ENCODE peak calls at places on chromosomes 4 and X, in five cellular contexts. One of them, this sample, is unnamed. For H3K9me3, the result is how much of the 10 kb centered on the place peaks cover.

GRCh38 chr4:24837296-24837695 is 41.9 kb downstream of the SOD3 start:
- DNase-seq in aorta: no peak
- DNase-seq in ovary: no peak
- DNase-seq in CD8-positive, alpha-beta T cell: no peak
- DNase-seq in mammary epithelial cell: no peak
- DNase-seq in this sample: no peak

GRCh38 chr4:89300490-89300889 is 7.1 kb downstream of the GPRIN3 start:
- DNase-seq in aorta: no peak
- DNase-seq in ovary: no peak
- DNase-seq in CD8-positive, alpha-beta T cell: no peak
- DNase-seq in mammary epithelial cell: no peak
- DNase-seq in this sample: no peak

GRCh38 chrX:151754641-151755215 is 20.2 kb downstream of the CNGA2 start:
- DNase-seq in aorta: no peak
- DNase-seq in ovary: no peak
- DNase-seq in CD8-positive, alpha-beta T cell: no peak
- DNase-seq in mammary epithelial cell: peak
- DNase-seq in this sample: peak

GRCh38 chr4:58587856-58588255 is 1477.7 kb upstream of the IGFBP7 start:
- DNase-seq in aorta: no peak
- DNase-seq in ovary: no peak
- DNase-seq in CD8-positive, alpha-beta T cell: no peak
- DNase-seq in mammary epithelial cell: no peak
- DNase-seq in this sample: no peak

GRCh38 chr4:105149771-105150170 is 3.1 kb downstream of the TET2 start:
- DNase-seq in aorta: no peak
- DNase-seq in ovary: no peak
- DNase-seq in CD8-positive, alpha-beta T cell: no peak
- DNase-seq in mammary epithelial cell: no peak
- DNase-seq in this sample: no peak

GRCh38 chr4:23770011-23770410 is 119.8 kb downstream of the PPARGC1A start:
- DNase-seq in aorta: no peak
- DNase-seq in ovary: no peak
- DNase-seq in CD8-positive, alpha-beta T cell: no peak
- DNase-seq in mammary epithelial cell: no peak
- DNase-seq in this sample: no peak

GRCh38 chrX:39969826-39970569 is 127.8 kb downstream of the BCOR start:
- DNase-seq in aorta: no peak
- DNase-seq in ovary: no peak
- DNase-seq in CD8-positive, alpha-beta T cell: no peak
- DNase-seq in mammary epithelial cell: no peak
- DNase-seq in this sample: no peak

GRCh38 chr4:3192188-3192587 is 56.8 kb upstream of the MSANTD1 start:
- DNase-seq in aorta: no peak
- DNase-seq in ovary: no peak
- DNase-seq in CD8-positive, alpha-beta T cell: no peak
- DNase-seq in mammary epithelial cell: peak
- DNase-seq in this sample: no peak

DNA sequence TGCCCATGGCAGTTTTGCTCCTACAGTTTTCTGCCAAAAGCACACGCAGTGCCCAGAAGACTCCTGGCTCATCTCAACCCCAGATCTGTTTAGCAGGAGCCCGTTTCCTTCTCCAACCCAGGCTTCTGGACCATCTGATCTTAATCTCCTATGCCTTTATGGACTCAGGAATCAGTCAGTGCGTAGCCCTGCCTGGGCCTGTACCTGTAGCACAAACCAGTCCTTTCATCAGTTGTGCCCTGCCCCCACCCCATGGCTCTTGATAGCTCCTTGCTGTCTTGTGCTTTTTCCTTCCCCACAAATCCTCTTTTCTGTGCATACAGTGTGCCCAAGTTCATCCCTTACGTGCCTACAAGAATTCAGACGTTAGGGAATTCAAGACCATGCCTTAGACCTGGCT is 1.5 kb downstream of the ZNF718 start:
- DNase-seq in aorta: no peak
- DNase-seq in ovary: no peak
- DNase-seq in CD8-positive, alpha-beta T cell: no peak
- DNase-seq in mammary epithelial cell: peak
- DNase-seq in this sample: no peak
- H3K9me3 ChIP-seq in aorta: under half
- H3K9me3 ChIP-seq in ovary: under half
- H3K9me3 ChIP-seq in CD8-positive, alpha-beta T cell: under half
- H3K9me3 ChIP-seq in mammary epithelial cell: under half
- H3K9me3 ChIP-seq in this sample: under half

GRCh38 chrX:145506225-145506624 is 258.9 kb downstream of the SPANXN1 start:
- DNase-seq in aorta: no peak
- DNase-seq in ovary: no peak
- DNase-seq in CD8-positive, alpha-beta T cell: no peak
- DNase-seq in mammary epithelial cell: no peak
- DNase-seq in this sample: no peak

GRCh38 chrX:145502670-145503069 is 255.4 kb downstream of the SPANXN1 start:
- DNase-seq in aorta: no peak
- DNase-seq in ovary: no peak
- DNase-seq in CD8-positive, alpha-beta T cell: no peak
- DNase-seq in mammary epithelial cell: no peak
- DNase-seq in this sample: no peak
- H3K9me3 ChIP-seq in aorta: under half
- H3K9me3 ChIP-seq in ovary: under half
- H3K9me3 ChIP-seq in CD8-positive, alpha-beta T cell: under half
- H3K9me3 ChIP-seq in mammary epithelial cell: under half
- H3K9me3 ChIP-seq in this sample: under half

DNA sequence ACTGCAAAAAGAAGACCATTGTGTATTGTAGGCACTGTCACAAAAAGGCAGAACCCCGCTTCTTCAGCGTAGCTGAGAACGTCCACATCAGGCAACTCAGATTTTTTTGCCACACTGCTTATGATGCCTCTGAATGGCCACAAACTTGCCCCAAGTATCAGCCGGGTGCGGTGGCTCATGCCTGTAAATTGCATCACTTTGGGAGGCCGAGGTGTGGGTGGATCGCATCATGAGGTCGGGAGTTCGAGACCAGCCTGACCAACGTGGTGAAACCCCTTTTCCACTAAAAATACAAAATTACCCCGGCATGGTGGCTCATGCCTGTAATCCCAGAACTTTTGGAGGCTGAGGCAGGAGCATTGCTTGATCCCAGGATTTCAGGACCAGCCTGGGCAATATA is 14.9 kb upstream of the IL3RA start:
- DNase-seq in aorta: no peak
- DNase-seq in ovary: no peak
- DNase-seq in CD8-positive, alpha-beta T cell: no peak
- DNase-seq in mammary epithelial cell: no peak
- DNase-seq in this sample: no peak
- H3K9me3 ChIP-seq in aorta: under half
- H3K9me3 ChIP-seq in ovary: under half
- H3K9me3 ChIP-seq in CD8-positive, alpha-beta T cell: under half
- H3K9me3 ChIP-seq in mammary epithelial cell: under half
- H3K9me3 ChIP-seq in this sample: under half

GRCh38 chr4:7779194-7779768 is 160.4 kb downstream of the AFAP1 start:
- DNase-seq in aorta: peak
- DNase-seq in ovary: no peak
- DNase-seq in CD8-positive, alpha-beta T cell: no peak
- DNase-seq in mammary epithelial cell: no peak
- DNase-seq in this sample: no peak

GRCh38 chr4:7777017-7777710 is 162.5 kb downstream of the AFAP1 start:
- DNase-seq in aorta: peak
- DNase-seq in ovary: no peak
- DNase-seq in CD8-positive, alpha-beta T cell: no peak
- DNase-seq in mammary epithelial cell: no peak
- DNase-seq in this sample: no peak

GRCh38 chr4:7777871-7778523 is 161.7 kb downstream of the AFAP1 start:
- DNase-seq in aorta: peak
- DNase-seq in ovary: no peak
- DNase-seq in CD8-positive, alpha-beta T cell: no peak
- DNase-seq in mammary epithelial cell: no peak
- DNase-seq in this sample: no peak

GRCh38 chr4:7780751-7781348 is 158.8 kb downstream of the AFAP1 start:
- DNase-seq in aorta: no peak
- DNase-seq in ovary: no peak
- DNase-seq in CD8-positive, alpha-beta T cell: no peak
- DNase-seq in mammary epithelial cell: no peak
- DNase-seq in this sample: no peak

GRCh38 chr4:7778524-7779193 is 161.0 kb downstream of the AFAP1 start:
- DNase-seq in aorta: peak
- DNase-seq in ovary: no peak
- DNase-seq in CD8-positive, alpha-beta T cell: no peak
- DNase-seq in mammary epithelial cell: no peak
- DNase-seq in this sample: no peak
- H3K9me3 ChIP-seq in aorta: under half
- H3K9me3 ChIP-seq in ovary: under half
- H3K9me3 ChIP-seq in CD8-positive, alpha-beta T cell: under half
- H3K9me3 ChIP-seq in mammary epithelial cell: under half
- H3K9me3 ChIP-seq in this sample: under half

GRCh38 chr4:97239699-97239997 is 903.6 kb downstream of the STPG2 start:
- DNase-seq in aorta: no peak
- DNase-seq in ovary: no peak
- DNase-seq in CD8-positive, alpha-beta T cell: no peak
- DNase-seq in mammary epithelial cell: no peak
- DNase-seq in this sample: no peak

GRCh38 chr4:97238956-97239698 is 904.1 kb downstream of the STPG2 start:
- DNase-seq in aorta: no peak
- DNase-seq in ovary: no peak
- DNase-seq in CD8-positive, alpha-beta T cell: no peak
- DNase-seq in mammary epithelial cell: no peak
- DNase-seq in this sample: no peak

GRCh38 chr4:97235516-97235915 is 907.8 kb downstream of the STPG2 start:
- DNase-seq in aorta: no peak
- DNase-seq in ovary: no peak
- DNase-seq in CD8-positive, alpha-beta T cell: no peak
- DNase-seq in mammary epithelial cell: no peak
- DNase-seq in this sample: no peak
- H3K9me3 ChIP-seq in aorta: under half
- H3K9me3 ChIP-seq in ovary: under half
- H3K9me3 ChIP-seq in CD8-positive, alpha-beta T cell: under half
- H3K9me3 ChIP-seq in mammary epithelial cell: under half
- H3K9me3 ChIP-seq in this sample: under half

GRCh38 chr4:138935-139334 is 14.6 kb downstream of the ZNF718 start:
- DNase-seq in aorta: no peak
- DNase-seq in ovary: no peak
- DNase-seq in CD8-positive, alpha-beta T cell: no peak
- DNase-seq in mammary epithelial cell: no peak
- DNase-seq in this sample: no peak

DNA sequence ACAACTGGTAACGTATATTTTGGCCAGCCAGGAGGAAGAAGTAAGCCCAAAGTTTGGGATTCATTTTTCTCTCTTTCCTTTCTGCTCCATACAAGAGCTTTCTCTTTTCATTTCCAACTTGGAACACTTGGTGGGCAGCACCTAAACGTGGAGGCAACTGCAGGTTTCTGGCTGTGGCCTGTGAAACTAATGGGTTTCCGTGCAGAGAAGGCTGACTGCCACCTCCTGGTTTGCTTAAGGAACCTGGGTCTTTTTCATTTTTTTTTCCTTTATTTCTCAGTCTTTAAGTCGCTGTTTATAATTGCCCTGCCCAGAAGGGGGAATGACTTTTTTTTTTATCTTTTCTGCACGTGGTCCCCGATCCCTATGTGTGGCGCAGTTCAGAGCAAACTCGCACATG is 15.4 kb downstream of the ZNF718 start:
- DNase-seq in aorta: no peak
- DNase-seq in ovary: no peak
- DNase-seq in CD8-positive, alpha-beta T cell: no peak
- DNase-seq in mammary epithelial cell: no peak
- DNase-seq in this sample: no peak
- H3K9me3 ChIP-seq in aorta: under half
- H3K9me3 ChIP-seq in ovary: under half
- H3K9me3 ChIP-seq in CD8-positive, alpha-beta T cell: half or more
- H3K9me3 ChIP-seq in mammary epithelial cell: under half
- H3K9me3 ChIP-seq in this sample: half or more

DNA sequence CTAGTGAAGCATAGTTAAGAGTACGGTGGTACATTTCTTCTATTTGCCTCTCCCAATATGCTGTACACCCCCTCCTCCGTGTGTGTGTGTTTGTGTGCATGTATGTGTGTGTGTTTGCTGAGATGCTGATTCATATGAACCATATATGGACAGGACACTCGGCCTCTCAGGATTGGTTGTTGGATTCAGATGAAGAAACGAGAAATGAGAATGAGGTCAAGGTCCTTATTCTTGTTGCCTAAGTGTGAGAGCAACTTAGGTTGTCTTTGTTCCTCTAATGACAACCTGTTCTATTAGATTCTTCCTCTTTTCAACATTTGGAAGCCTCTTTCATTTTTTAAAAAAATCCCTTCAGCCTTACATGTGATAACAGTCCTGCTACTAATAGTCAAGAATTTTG is 1387.6 kb downstream of the STIM2 start:
- DNase-seq in aorta: no peak
- DNase-seq in ovary: no peak
- DNase-seq in CD8-positive, alpha-beta T cell: no peak
- DNase-seq in mammary epithelial cell: no peak
- DNase-seq in this sample: no peak
- H3K9me3 ChIP-seq in aorta: under half
- H3K9me3 ChIP-seq in ovary: under half
- H3K9me3 ChIP-seq in CD8-positive, alpha-beta T cell: under half
- H3K9me3 ChIP-seq in mammary epithelial cell: under half
- H3K9me3 ChIP-seq in this sample: under half

This sample was measured in right atrium auricular region.